ENCODE peak calls at places on chromosome 9, in four cellular contexts. L is AG20443; H is type B pancreatic cell; G is CD4-positive, CD25-positive, alpha-beta regulatory T cell. C is an unnamed sample.

GRCh38 chr9:131410051-131410491 is 16.2 kb downstream of the PRRC2B start:
- DNase-seq in L (no peak), H (no peak), G (peak; percentile 26), C (no peak)

GRCh38 chr9:130451509-130452388 is 7.0 kb downstream of the ASS1 start:
- DNase-seq in L (peak; percentile 98), H (peak; percentile 88), G (no peak), C (no peak)

GRCh38 chr9:122325124-122325523 is 45.7 kb upstream of the PTGS1 start:
- DNase-seq in L (no peak), H (no peak), G (no peak), C (no peak)

GRCh38 chr9:93168581-93168980 is 15.4 kb upstream of the WNK2 start:
- DNase-seq in L (no peak), H (no peak), G (no peak), C (no peak)

GRCh38 chr9:106486685-106487084 is 376.3 kb upstream of the ZNF462 start:
- DNase-seq in L (no peak), H (no peak), G (no peak), C (no peak)

GRCh38 chr9:124342946-124343485 is 72.2 kb downstream of the PSMB7 start:
- DNase-seq in L (peak; percentile 95), H (no peak), G (no peak), C (peak; percentile 68)

GRCh38 chr9:105359899-105360298 is 87.9 kb upstream of the FSD1L start:
- DNase-seq in L (no peak), H (no peak), G (no peak), C (no peak)

GRCh38 chr9:68793605-68794343 is 88.7 kb downstream of the PIP5K1B start:
- DNase-seq in L (no peak), H (no peak), G (no peak), C (no peak)

GRCh38 chr9:134889386-134890214 is 9.0 kb downstream of the FCN2 start:
- DNase-seq in L (no peak), H (peak; percentile 60), G (no peak), C (no peak)

GRCh38 chr9:93217706-93218105 is 33.8 kb downstream of the WNK2 start:
- DNase-seq in L (no peak), H (no peak), G (no peak), C (no peak)

GRCh38 chr9:16642421-16643109 is 227.9 kb downstream of the BNC2 start:
- DNase-seq in L (no peak), H (no peak), G (no peak), C (no peak)

GRCh38 chr9:13575558-13575957 is 296.1 kb upstream of the MPDZ start:
- DNase-seq in L (no peak), H (no peak), G (no peak), C (no peak)

GRCh38 chr9:96087669-96088299 is 212.3 kb downstream of the ERCC6L2 start:
- DNase-seq in L (no peak), H (no peak), G (no peak), C (no peak)

GRCh38 chr9:130240410-130241197 is 25.0 kb upstream of the HMCN2 start:
- DNase-seq in L (peak; percentile 63), H (no peak), G (peak; percentile 38), C (no peak)

GRCh38 chr9:127779136-127779981 is 893 bp upstream of the SH2D3C start:
- DNase-seq in L (no peak), H (no peak), G (peak; percentile 33), C (no peak)

GRCh38 chr9:120175031-120175430 is 404.9 kb downstream of the CDK5RAP2 start:
- DNase-seq in L (no peak), H (no peak), G (no peak), C (no peak)

GRCh38 chr9:95024097-95024671 is 293.3 kb downstream of the FANCC start:
- DNase-seq in L (no peak), H (no peak), G (no peak), C (no peak)

GRCh38 chr9:92122792-92123191 is 7.6 kb upstream of the SPTLC1 start:
- DNase-seq in L (no peak), H (no peak), G (no peak), C (no peak)

GRCh38 chr9:20624201-20625002 is 2.1 kb upstream of the MLLT3 start:
- DNase-seq in L (peak; percentile 56), H (no peak), G (peak; percentile 6), C (no peak)

GRCh38 chr9:35618325-35618727 is at the start of gene CD72:
- DNase-seq in L (no peak), H (no peak), G (no peak), C (no peak)

GRCh38 chr9:38087934-38088925 is 19.2 kb upstream of the SHB start:
- DNase-seq in L (peak; percentile 86), H (peak; percentile 83), G (peak; percentile 44), C (peak; percentile 42)